ENCODE peak calls at places on chromosomes 2 and 18, in four cellular contexts. L is aorta; V is CD8-positive, alpha-beta memory T cell; C is heart left ventricle. T is an unnamed sample.

GRCh38 chr18:24924066-24924716 is 427.8 kb downstream of the ZNF521 start:
- DNase-seq in L (no peak), V (no peak), C (no peak), T (no peak)

GRCh38 chr2:104929663-104930062 is 75.7 kb downstream of the POU3F3 start:
- DNase-seq in L (no peak), V (no peak), C (no peak), T (no peak)

GRCh38 chr2:223032187-223033142 is 19.5 kb upstream of the KCNE4 start:
- DNase-seq in L (no peak), V (no peak), C (no peak), T (no peak)

GRCh38 chr2:170161516-170162260 is 16.3 kb upstream of the MYO3B start:
- DNase-seq in L (no peak), V (no peak), C (no peak), T (no peak)

GRCh38 chr2:121254748-121255147 is 30.3 kb downstream of the TFCP2L1 start:
- DNase-seq in L (no peak), V (no peak), C (no peak), T (no peak)

GRCh38 chr2:8525582-8526402 is 156.1 kb upstream of the ID2 start:
- DNase-seq in L (peak; percentile 93), V (no peak), C (peak; percentile 91), T (peak; percentile 66)

GRCh38 chr2:75896779-75897366 is 186.2 kb upstream of the GCFC2 start:
- DNase-seq in L (no peak), V (no peak), C (no peak), T (no peak)

GRCh38 chr2:102925003-102925402 is 163.2 kb downstream of the TMEM182 start:
- DNase-seq in L (no peak), V (no peak), C (no peak), T (no peak)

GRCh38 chr2:82198809-82199492 is 1894.4 kb upstream of the LRRTM1 start:
- DNase-seq in L (no peak), V (no peak), C (no peak), T (no peak)

T was measured in immature natural killer cell.